ENCODE peak calls at places on chromosomes 2 and 18, in ten cellular contexts. I is psoas muscle; J is OCI-LY7; P is NB4; V is CD4-positive, alpha-beta T cell; L is fibroblast of the aortic adventitia; N is C1 segment of cervical spinal cord; Y is hepatocyte; T is nucleus accumbens; O is H54. M is an unnamed sample.

GRCh38 chr18:51196811-51197660 is 445 bp downstream of the MEX3C start:
- DNase-seq in J (peak), T (peak), V (peak), P (peak), I (no peak), L (peak), N (peak), O (no peak), Y (peak), M (peak)

GRCh38 chr2:41937921-41938708 is 109.7 kb upstream of the PKDCC start:
- DNase-seq in O (no peak), P (no peak), J (no peak), T (no peak), Y (peak), L (peak), V (no peak), N (no peak), I (no peak), M (no peak)

GRCh38 chr2:142056784-142057183 is 74.0 kb downstream of the LRP1B start:
- DNase-seq in J (no peak), O (no peak), P (no peak), Y (no peak), L (no peak), T (no peak), I (no peak), N (no peak), V (no peak), M (no peak)

GRCh38 chr2:238841542-238842181 is 6.2 kb upstream of the TWIST2 start:
- DNase-seq in V (no peak), T (no peak), I (no peak), N (no peak), Y (peak), P (no peak), O (no peak), L (no peak), J (no peak), M (no peak)

GRCh38 chr2:64581777-64582539 is 57.8 kb downstream of the AFTPH start:
- DNase-seq in T (no peak), Y (no peak), N (no peak), L (no peak), I (no peak), V (no peak), J (no peak), P (no peak), O (no peak), M (no peak)

GRCh38 chr18:23453657-23454011 is 547 bp downstream of the RIOK3 start:
- DNase-seq in L (peak), V (no peak), I (no peak), N (no peak), P (peak), T (no peak), Y (peak), J (peak), O (no peak), M (peak)

GRCh38 chr2:158984554-158985207 is 16.2 kb downstream of the TANC1 start:
- DNase-seq in V (no peak), O (no peak), J (no peak), Y (no peak), N (no peak), T (no peak), I (no peak), L (no peak), P (no peak), M (no peak)

GRCh38 chr18:7363338-7363737 is 132.4 kb downstream of the LRRC30 start:
- DNase-seq in O (no peak), V (no peak), I (no peak), N (no peak), Y (no peak), L (no peak), J (no peak), P (no peak), T (no peak), M (no peak)

GRCh38 chr2:188378551-188378950 is 86.9 kb downstream of the GULP1 start:
- DNase-seq in I (no peak), L (no peak), Y (no peak), J (no peak), P (no peak), O (no peak), V (no peak), N (no peak), T (no peak), M (peak)

GRCh38 chr2:237171396-237171795 is 85.7 kb downstream of the COPS8 start:
- DNase-seq in Y (peak), V (no peak), L (peak), P (peak), N (no peak), O (peak), T (no peak), I (no peak), J (no peak), M (peak)

GRCh38 chr2:89763254-89763580 is 1071.7 kb downstream of the RPIA start:
- DNase-seq in P (peak), I (peak), O (no peak), V (no peak), T (no peak), N (no peak), Y (no peak), L (no peak), J (no peak), M (no peak)

GRCh38 chr2:71513096-71513495 is 59.7 kb downstream of the DYSF start:
- DNase-seq in L (no peak), N (no peak), P (no peak), I (no peak), T (no peak), Y (no peak), V (no peak), J (no peak), O (no peak), M (no peak)

GRCh38 chr2:204472375-204472774 is 72.9 kb upstream of the PARD3B start:
- DNase-seq in V (no peak), T (no peak), L (no peak), I (no peak), N (no peak), J (no peak), Y (no peak), O (no peak), P (no peak), M (no peak)

GRCh38 chr2:125573432-125573831 is 1082.5 kb upstream of the GYPC start:
- DNase-seq in O (no peak), I (no peak), P (no peak), L (no peak), T (no peak), J (no peak), N (no peak), Y (no peak), V (no peak), M (no peak)

GRCh38 chr18:58350526-58350925 is 278.4 kb downstream of the ALPK2 start:
- DNase-seq in N (no peak), T (no peak), Y (no peak), I (no peak), O (no peak), P (no peak), L (no peak), V (no peak), J (no peak), M (no peak)

GRCh38 chr2:12303181-12304030 is 413.3 kb upstream of the TRIB2 start:
- DNase-seq in O (no peak), Y (no peak), J (no peak), L (peak), V (no peak), N (no peak), I (no peak), T (no peak), P (peak), M (peak)

GRCh38 chr2:86476092-86476491 is 34.9 kb downstream of the KDM3A start:
- DNase-seq in L (peak), O (no peak), P (no peak), V (no peak), Y (no peak), J (no peak), I (no peak), N (no peak), T (no peak), M (peak)

GRCh38 chr18:5173646-5174045 is 23.4 kb downstream of the AKAIN1 start:
- DNase-seq in V (no peak), J (no peak), O (no peak), I (no peak), Y (no peak), L (no peak), T (no peak), N (no peak), P (no peak), M (no peak)

GRCh38 chr2:85264471-85264870 is 63.3 kb downstream of the TGOLN2 start:
- DNase-seq in J (no peak), P (no peak), Y (no peak), L (no peak), T (no peak), O (no peak), N (no peak), I (no peak), V (no peak), M (no peak)

GRCh38 chr2:55585451-55586079 is 31.9 kb downstream of the PPP4R3B start:
- DNase-seq in I (no peak), Y (no peak), P (peak), O (no peak), V (no peak), T (no peak), N (no peak), L (peak), J (no peak), M (peak)

GRCh38 chr18:73487956-73488355 is 620.2 kb upstream of the NETO1 start:
- DNase-seq in Y (no peak), N (no peak), V (no peak), O (no peak), P (no peak), I (no peak), L (peak), J (no peak), T (no peak), M (no peak)

GRCh38 chr2:63786506-63786905 is 55.2 kb upstream of the UGP2 start:
- DNase-seq in P (no peak), Y (no peak), N (no peak), O (no peak), J (no peak), V (no peak), T (no peak), L (peak), I (no peak), M (no peak)

GRCh38 chr2:76825409-76825970 is 696.7 kb downstream of the LRRTM4 start:
- DNase-seq in J (no peak), T (no peak), N (no peak), P (no peak), I (no peak), L (no peak), O (no peak), V (no peak), Y (no peak), M (no peak)